ENCODE peak calls at places on chromosomes 12 and 14, in nine cellular contexts. S is OCI-LY7, H is pancreas, E is mammary epithelial cell, V is AG04450, U is fibroblast of pulmonary artery, Q is cardiac muscle cell, X is endothelial cell of umbilical vein, M is cardiac fibroblast. C is an unnamed sample.
A peak's percentile ranks its signal among the peaks of the same experiment; 100 is the strongest.

GRCh38 chr14:49508124-49508523 is 78.1 kb downstream of the RPS29 start:
- DNase-seq in M (no peak), E (no peak), X (no peak), Q (no peak), S (no peak), U (no peak), H (no peak), V (no peak), C (no peak)

GRCh38 chr14:69449216-69449615 is 35.3 kb upstream of the PLEKHD1 start:
- DNase-seq in V (no peak), Q (no peak), E (no peak), S (no peak), H (no peak), M (no peak), U (no peak), X (no peak), C (no peak)

GRCh38 chr12:121165316-121165715 is 32.6 kb downstream of the P2RX7 start:
- DNase-seq in E (peak; percentile 65), U (peak; percentile 57), M (peak; percentile 35), X (no peak), H (no peak), S (no peak), V (no peak), Q (peak; percentile 83), C (peak; percentile 48)

GRCh38 chr12:1205512-1206060 is 214.6 kb downstream of the ERC1 start:
- DNase-seq in U (peak; percentile 10), Q (no peak), M (peak; percentile 53), H (no peak), V (no peak), X (peak; percentile 36), E (peak; percentile 25), S (peak; percentile 12), C (no peak)

GRCh38 chr12:46562625-46563228 is 190.2 kb upstream of the SLC38A2 start:
- DNase-seq in V (no peak), H (no peak), M (peak; percentile 97), Q (peak; percentile 92), U (peak; percentile 98), X (peak; percentile 94), E (peak; percentile 95), S (no peak), C (peak; percentile 92)

GRCh38 chr14:104967414-104968152 is 10.6 kb downstream of the AHNAK2 start:
- DNase-seq in M (peak; percentile 40), X (peak; percentile 87), S (no peak), U (peak; percentile 40), H (no peak), Q (peak; percentile 62), V (no peak), E (peak; percentile 71), C (no peak)

GRCh38 chr12:132452596-132453350 is 37.2 kb upstream of the FBRSL1 start:
- DNase-seq in X (no peak), V (no peak), M (no peak), H (no peak), U (no peak), E (no peak), S (no peak), Q (no peak), C (no peak)

GRCh38 chr12:111636209-111636928 is 37.3 kb upstream of the ATXN2 start:
- DNase-seq in U (peak; percentile 79), S (no peak), M (peak; percentile 39), V (no peak), H (peak; percentile 20), Q (peak; percentile 91), X (peak; percentile 55), E (no peak), C (no peak)

GRCh38 chr12:57888407-57889157 is 42.1 kb upstream of the CTDSP2 start:
- DNase-seq in X (peak; percentile 56), Q (peak; percentile 67), H (no peak), E (peak; percentile 98), M (peak; percentile 74), S (peak; percentile 43), V (no peak), U (peak; percentile 55), C (no peak)

GRCh38 chr14:95530461-95531170 is 4.2 kb upstream of the GLRX5 start:
- DNase-seq in S (no peak), E (peak; percentile 60), M (no peak), V (no peak), U (no peak), H (no peak), Q (no peak), X (no peak), C (no peak)

GRCh38 chr12:127489055-127489454 is 777.9 kb upstream of the TMEM132C start:
- DNase-seq in X (no peak), E (no peak), Q (no peak), M (no peak), S (no peak), H (no peak), V (no peak), U (no peak), C (no peak)
- TF ChIP-seq CTCF in X (no peak), E (no peak), Q (no peak), M (no peak), S (no peak), H (no peak), V (no peak), U (no peak), C (no peak)

GRCh38 chr14:65179918-65180724 is 77.8 kb upstream of the MAX start:
- DNase-seq in Q (peak; percentile 89), S (peak; percentile 52), U (peak; percentile 91), X (peak; percentile 46), H (peak; percentile 83), E (peak; percentile 98), V (peak; percentile 65), M (peak; percentile 95), C (peak; percentile 94)

GRCh38 chr14:65185859-65186258 is 83.5 kb upstream of the MAX start:
- DNase-seq in V (no peak), U (no peak), E (no peak), X (no peak), H (no peak), S (no peak), M (no peak), Q (no peak), C (no peak)

GRCh38 chr14:65177551-65177950 is 75.2 kb upstream of the MAX start:
- DNase-seq in S (no peak), H (no peak), V (no peak), U (no peak), E (no peak), Q (no peak), X (no peak), M (no peak), C (no peak)

GRCh38 chr14:65184032-65184764 is 81.9 kb upstream of the MAX start:
- DNase-seq in X (no peak), H (no peak), E (peak; percentile 65), S (no peak), U (no peak), V (no peak), Q (no peak), M (peak; percentile 53), C (no peak)

DNA sequence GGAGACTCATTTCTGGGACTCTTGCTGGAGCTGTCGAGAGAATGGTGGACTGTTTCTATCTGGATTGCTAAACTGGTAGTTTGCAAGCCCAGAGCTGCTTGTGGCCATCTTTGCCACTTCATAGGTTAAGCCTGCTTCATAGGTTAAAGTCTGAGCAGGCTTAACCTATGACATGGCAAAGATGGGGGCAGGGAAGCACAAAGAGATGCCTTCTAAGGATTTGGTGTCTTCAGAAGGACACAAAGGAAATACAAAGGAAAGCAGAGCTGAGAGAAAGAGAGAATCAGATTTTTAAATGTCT is 78.4 kb upstream of the MAX start:
- DNase-seq in X (no peak), U (no peak), M (no peak), V (no peak), H (no peak), E (no peak), Q (no peak), S (no peak), C (no peak)
- H3K4me3 ChIP-seq in X (no peak overlapping the region), U (no peak overlapping the region), M (no peak overlapping the region), V (no peak overlapping the region), H (no peak overlapping the region), E (no peak overlapping the region), Q (no peak overlapping the region), S (no peak overlapping the region), C (no peak overlapping the region)

DNA sequence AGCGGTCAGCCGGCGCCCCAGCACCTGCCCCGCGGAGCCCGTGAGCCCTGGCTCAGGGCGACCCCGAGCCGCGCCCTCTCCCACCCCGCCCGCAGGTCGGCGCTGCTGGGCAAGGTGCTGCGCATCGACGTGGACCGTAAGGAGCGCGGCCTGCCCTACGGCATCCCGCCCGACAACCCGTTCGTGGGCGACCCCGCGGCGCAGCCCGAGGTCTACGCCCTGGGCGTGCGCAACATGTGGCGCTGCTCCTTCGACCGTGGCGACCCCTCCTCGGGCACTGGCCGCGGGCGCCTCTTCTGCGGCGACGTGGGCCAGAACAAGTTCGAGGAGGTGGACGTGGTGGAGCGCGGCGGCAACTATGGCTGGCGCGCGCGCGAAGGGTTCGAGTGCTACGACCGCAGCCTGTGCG is 14.4 kb downstream of the HHIPL1 start:
- DNase-seq in X (no peak), U (no peak), Q (no peak), M (no peak), E (no peak), V (no peak), H (no peak), S (no peak), C (no peak)
- TF ChIP-seq CTCF in X (peak; percentile 27), U (no peak), Q (no peak), M (no peak), E (peak; percentile 3), V (no peak), H (no peak), S (no peak), C (peak; percentile 14)

GRCh38 chr12:52521581-52522266 is 1.5 kb upstream of the KRT5 start:
- DNase-seq in V (no peak), U (no peak), X (no peak), E (peak; percentile 93), H (no peak), S (no peak), M (peak; percentile 41), Q (peak; percentile 52), C (no peak)

GRCh38 chr12:52521175-52521574 is 981 bp upstream of the KRT5 start:
- DNase-seq in H (peak; percentile 60), E (peak; percentile 95), M (peak; percentile 24), Q (peak; percentile 67), U (no peak), S (no peak), X (no peak), V (no peak), C (no peak)

GRCh38 chr12:52524241-52524897 is 4.2 kb upstream of the KRT5 start:
- DNase-seq in U (no peak), E (peak; percentile 84), X (no peak), M (no peak), H (no peak), S (no peak), Q (no peak), V (no peak), C (no peak)

GRCh38 chr12:52523825-52524224 is 3.6 kb upstream of the KRT5 start:
- DNase-seq in M (no peak), V (no peak), U (no peak), S (no peak), X (no peak), H (no peak), Q (no peak), E (peak; percentile 82), C (no peak)

DNA sequence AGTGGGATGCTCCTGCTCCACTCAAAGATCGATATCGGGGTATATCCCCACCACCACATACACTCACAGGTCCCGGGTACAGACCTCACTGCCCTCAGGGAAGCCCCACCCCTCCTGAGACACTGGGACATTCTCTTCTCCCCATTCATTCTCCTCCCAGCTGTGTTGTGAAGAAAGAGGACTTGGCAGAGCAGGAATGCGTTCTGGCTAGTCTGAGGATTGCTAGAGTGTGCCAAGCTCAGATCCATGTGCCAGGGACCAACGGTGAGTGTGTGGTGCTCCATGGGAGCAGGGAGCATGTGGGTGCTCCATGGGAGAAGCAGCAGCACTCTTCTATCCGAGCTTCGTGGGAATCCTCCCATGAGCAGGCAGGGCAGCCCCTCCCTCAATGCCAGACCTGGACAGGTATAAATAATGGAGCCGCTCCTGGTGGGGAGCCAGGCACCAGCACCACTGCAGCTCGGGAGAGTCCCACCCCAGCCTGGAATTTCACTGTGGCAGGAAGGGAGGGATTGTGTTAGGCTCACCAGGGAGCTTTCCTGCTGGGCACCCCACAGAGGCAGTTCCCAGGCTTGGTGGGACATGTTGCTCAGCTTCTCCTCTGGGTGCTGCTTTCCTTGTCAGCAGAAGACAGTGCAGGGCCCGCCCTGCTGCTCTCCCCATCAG is 2.3 kb upstream of the KRT5 start:
- DNase-seq in H (peak; percentile 38), S (no peak), M (peak; percentile 19), Q (peak; percentile 49), X (no peak), U (peak; percentile 12), V (no peak), E (peak; percentile 97), C (no peak)
- H3K4me3 ChIP-seq in H (no peak overlapping the region), S (no peak overlapping the region), M (no peak overlapping the region), Q (no peak overlapping the region), X (no peak overlapping the region), U (no peak overlapping the region), V (no peak overlapping the region), E (peak overlapping the region; percentile 32), C (no peak overlapping the region)